ENCODE peak calls at places on chromosomes 2 and 18, in five cellular contexts. Q, L, E, G and T are unnamed samples.

GRCh38 chr2:219285894-219286425 is 6.8 kb downstream of the DNAJB2 start:
- DNase-seq in L (no peak), Q (peak; percentile 67), G (peak; percentile 50), E (no peak), T (peak; percentile 66)

GRCh38 chr2:130845507-130846085 is 8.9 kb downstream of the ARHGEF4 start:
- DNase-seq in L (no peak), Q (no peak), G (no peak), E (no peak), T (no peak)

GRCh38 chr2:210302326-210302725 is 12.6 kb downstream of the MYL1 start:
- DNase-seq in Q (no peak), L (no peak), E (no peak), G (no peak), T (no peak)

GRCh38 chr2:123098618-123099017 is 926.5 kb upstream of the CNTNAP5 start:
- DNase-seq in Q (no peak), L (no peak), G (no peak), E (no peak), T (no peak)

GRCh38 chr2:204950695-204951094 is 405.4 kb downstream of the PARD3B start:
- DNase-seq in E (no peak), L (no peak), Q (no peak), G (no peak), T (no peak)

GRCh38 chr2:12932192-12932591 is 215.5 kb downstream of the TRIB2 start:
- DNase-seq in E (no peak), L (no peak), G (no peak), Q (no peak), T (no peak)

GRCh38 chr2:71833855-71834554 is 313.7 kb downstream of the CYP26B1 start:
- DNase-seq in Q (peak; percentile 86), G (no peak), E (no peak), L (no peak), T (no peak)

GRCh38 chr2:70932631-70933230 is 3.0 kb upstream of the ATP6V1B1 start:
- DNase-seq in G (no peak), Q (no peak), E (no peak), L (no peak), T (no peak)

GRCh38 chr18:43314931-43315330 is 37.6 kb upstream of the SYT4 start:
- DNase-seq in Q (no peak), E (no peak), G (no peak), L (no peak), T (no peak)

GRCh38 chr2:154699560-154699901 is 1.0 kb downstream of the KCNJ3 start:
- DNase-seq in Q (no peak), L (no peak), E (no peak), G (no peak), T (no peak)

GRCh38 chr2:182447843-182448242 is 21.0 kb upstream of the PDE1A start:
- DNase-seq in E (no peak), G (no peak), Q (no peak), L (no peak), T (no peak)

GRCh38 chr2:110853516-110853915 is 121.1 kb downstream of the ACOXL start:
- DNase-seq in Q (no peak), L (peak; percentile 25), E (peak; percentile 19), G (peak; percentile 12), T (no peak)

GRCh38 chr2:236755278-236755840 is 185.7 kb downstream of the ACKR3 start:
- DNase-seq in G (no peak), E (no peak), Q (no peak), L (no peak), T (no peak)

GRCh38 chr18:23779696-23780303 is 90.5 kb downstream of the LAMA3 start:
- DNase-seq in E (no peak), L (no peak), Q (no peak), G (no peak), T (no peak)

GRCh38 chr2:188969236-188970032 is 4.7 kb upstream of the COL3A1 start:
- DNase-seq in L (no peak), G (no peak), E (no peak), Q (no peak), T (no peak)

GRCh38 chr2:165164201-165164600 is 39.6 kb downstream of the SCN3A start:
- DNase-seq in G (no peak), E (no peak), Q (no peak), L (no peak), T (no peak)

GRCh38 chr2:173667415-173667814 is 297.8 kb downstream of the SP3 start:
- DNase-seq in L (no peak), Q (no peak), G (no peak), E (no peak), T (no peak)

GRCh38 chr2:160984426-160985077 is 175.7 kb upstream of the TANK start:
- DNase-seq in Q (peak; percentile 77), L (no peak), G (no peak), E (no peak), T (no peak)

GRCh38 chr2:84647267-84647666 is 131.0 kb downstream of the DNAH6 start:
- DNase-seq in Q (no peak), L (no peak), G (no peak), E (no peak), T (no peak)

GRCh38 chr2:112032615-112033457 is 22.2 kb upstream of the TMEM87B start:
- DNase-seq in E (no peak), Q (peak; percentile 81), G (peak; percentile 21), L (no peak), T (peak; percentile 75)

GRCh38 chr2:152354909-152355308 is 19.9 kb downstream of the FMNL2 start:
- DNase-seq in G (no peak), L (no peak), Q (no peak), E (no peak), T (no peak)

GRCh38 chr2:230268606-230269222 is 43.2 kb downstream of the SP140 start:
- DNase-seq in L (peak; percentile 13), E (no peak), Q (no peak), G (no peak), T (no peak)